ENCODE peak calls at places on chromosomes 11 and 22, in four cellular contexts. O is PC-3, W is HFFc6, Y is uterus. T is an unnamed sample.

GRCh38 chr11:10480760-10481159 is 25.7 kb downstream of the AMPD3 start:
- DNase-seq in Y (no peak), W (no peak), O (no peak), T (no peak)

GRCh38 chr22:37999640-38000272 is 15.4 kb upstream of the SOX10 start:
- DNase-seq in O (peak; percentile 83), Y (no peak), W (peak; percentile 5), T (no peak)

GRCh38 chr11:59102259-59102765 is 4.7 kb upstream of the FAM111B start:
- DNase-seq in Y (peak; percentile 14), W (peak; percentile 13), O (peak; percentile 68), T (peak; percentile 25)

GRCh38 chr22:24819941-24820461 is 14.0 kb downstream of the SGSM1 start:
- DNase-seq in W (no peak), O (peak; percentile 4), Y (peak; percentile 27), T (peak; percentile 74)

GRCh38 chr22:41914611-41915034 is 251 bp downstream of the SHISA8 start:
- DNase-seq in O (no peak), Y (no peak), W (no peak), T (no peak)

GRCh38 chr11:75275581-75275980 is 35.0 kb downstream of the TPBGL start:
- DNase-seq in Y (no peak), W (no peak), O (no peak), T (peak; percentile 38)

GRCh38 chr22:30564766-30565118 is 9.7 kb downstream of the GAL3ST1 start:
- DNase-seq in Y (no peak), W (no peak), O (no peak), T (no peak)

GRCh38 chr11:70487763-70488162 is 89.4 kb downstream of the CTTN start:
- DNase-seq in Y (no peak), W (no peak), O (no peak), T (peak; percentile 5)

GRCh38 chr11:78638704-78639380 is 64.2 kb upstream of the NARS2 start:
- DNase-seq in Y (no peak), O (no peak), W (no peak), T (no peak)

GRCh38 chr11:20840341-20840740 is 171.0 kb downstream of the NELL1 start:
- DNase-seq in O (no peak), W (no peak), Y (no peak), T (no peak)

GRCh38 chr11:63489879-63490278 is 1.1 kb downstream of the PLAAT5 start:
- DNase-seq in Y (no peak), W (no peak), O (peak; percentile 10), T (no peak)

GRCh38 chr11:92948116-92948515 is 21.3 kb upstream of the MTNR1B start:
- DNase-seq in O (no peak), Y (no peak), W (no peak), T (no peak)

GRCh38 chr11:116420770-116421528 is 351.8 kb downstream of the BUD13 start:
- DNase-seq in W (no peak), Y (no peak), O (peak; percentile 41), T (no peak)

GRCh38 chr11:68965901-68966868 is 14.6 kb downstream of the MRGPRD start:
- DNase-seq in Y (peak; percentile 3), O (no peak), W (no peak), T (no peak)

GRCh38 chr11:123129920-123130319 is 65.1 kb downstream of the CLMP start:
- DNase-seq in Y (no peak), W (peak; percentile 83), O (no peak), T (no peak)

DNA sequence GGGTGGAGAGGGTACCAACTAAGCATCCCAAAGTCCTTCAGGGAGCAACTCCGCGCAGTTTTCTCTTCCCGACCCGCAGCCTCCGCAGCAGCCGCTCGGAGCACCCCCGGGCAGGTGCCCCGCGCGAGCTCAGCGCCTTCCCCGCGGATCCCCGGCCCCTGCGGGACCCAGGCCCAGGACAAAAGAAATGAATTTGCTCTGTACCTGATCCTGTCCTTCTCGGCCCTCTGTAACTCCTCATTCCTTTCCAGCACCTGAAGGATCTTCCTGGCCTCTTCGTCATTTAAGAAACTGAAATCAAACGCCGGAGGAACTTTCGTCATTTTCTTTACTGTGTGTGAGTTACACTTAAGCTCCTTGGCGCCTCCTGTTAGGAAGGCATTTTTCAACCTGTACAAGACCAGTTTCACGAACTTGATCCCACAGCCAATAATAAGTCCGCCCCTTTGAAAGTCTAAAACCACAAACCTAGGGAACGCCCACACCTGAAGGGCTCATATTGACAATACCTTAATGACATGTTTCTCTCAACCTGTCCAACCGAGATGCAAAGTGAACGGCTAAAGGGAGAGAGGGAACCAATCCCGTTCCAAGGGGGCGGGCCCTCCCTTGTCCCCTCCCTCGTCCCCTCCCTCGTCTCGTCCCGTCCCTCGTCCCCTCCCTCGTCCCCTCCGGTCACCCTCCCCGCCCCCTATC is at the start of gene EXPH5:
- DNase-seq in Y (peak; percentile 82), O (peak; percentile 99), W (no peak), T (peak; percentile 87)
- TF ChIP-seq CTCF in Y (no peak), O (peak; percentile 44), W (no peak), T (no peak)

GRCh38 chr11:119602745-119603373 is 126.1 kb downstream of the NECTIN1 start:
- DNase-seq in O (no peak), Y (no peak), W (no peak), T (no peak)
- TF ChIP-seq CTCF in O (no peak), Y (no peak), W (peak; percentile 29), T (no peak)

GRCh38 chr11:35145249-35145648 is 6.3 kb downstream of the CD44 start:
- DNase-seq in W (no peak), Y (no peak), O (peak; percentile 81), T (no peak)
- TF ChIP-seq CTCF in W (no peak), Y (no peak), O (no peak), T (no peak)

GRCh38 chr22:45731041-45731797 is 59.6 kb downstream of the ATXN10 start:
- DNase-seq in Y (no peak), O (peak; percentile 15), W (peak; percentile 39), T (no peak)

GRCh38 chr22:45726081-45726480 is 54.4 kb downstream of the ATXN10 start:
- DNase-seq in O (no peak), Y (no peak), W (no peak), T (no peak)

GRCh38 chr22:45735273-45735672 is 63.6 kb downstream of the ATXN10 start:
- DNase-seq in Y (no peak), W (no peak), O (no peak), T (no peak)

GRCh38 chr22:45731798-45732495 is 60.3 kb downstream of the ATXN10 start:
- DNase-seq in O (peak; percentile 15), W (no peak), Y (no peak), T (no peak)
- TF ChIP-seq CTCF in O (peak; percentile 62), W (peak; percentile 66), Y (no peak), T (peak; percentile 26)

GRCh38 chr22:23077627-23078461 is 7.5 kb downstream of the GNAZ start:
- DNase-seq in W (no peak), Y (no peak), O (no peak), T (no peak)
- TF ChIP-seq CTCF in W (peak; percentile 12), Y (no peak), O (no peak), T (no peak)

T was measured in left ventricle myocardium inferior.